ENCODE peak calls at places on chromosomes 4 and X, in six cellular contexts. E, N, T, W, P and K are unnamed samples.

GRCh38 chr4:6532658-6533057 is 42.3 kb upstream of the MAN2B2 start:
- DNase-seq in E (no peak), N (no peak), T (no peak), W (no peak), P (no peak), K (no peak)

GRCh38 chrX:137032378-137032694 is 1.5 kb downstream of the GPR101 start:
- DNase-seq in E (no peak), N (no peak), T (no peak), W (no peak), P (no peak), K (no peak)

GRCh38 chrX:46328133-46328532 is 217.1 kb downstream of the ZNF674 start:
- DNase-seq in E (no peak), N (no peak), T (no peak), W (no peak), P (no peak), K (no peak)

GRCh38 chrX:54560411-54560810 is 30.4 kb downstream of the GNL3L start:
- DNase-seq in E (no peak), N (peak), T (no peak), W (no peak), P (no peak), K (no peak)

GRCh38 chrX:46203115-46203514 is 342.1 kb downstream of the ZNF674 start:
- DNase-seq in E (no peak), N (no peak), T (no peak), W (no peak), P (no peak), K (no peak)

GRCh38 chrX:100819534-100819836 is 706 bp upstream of the CSTF2 start:
- DNase-seq in E (no peak), N (no peak), T (no peak), W (no peak), P (no peak), K (peak)

GRCh38 chr4:156778606-156779005 is 193.0 kb downstream of the PDGFC start:
- DNase-seq in E (no peak), N (no peak), T (peak), W (no peak), P (no peak), K (no peak)

GRCh38 chr4:113979157-113979972 is at the start of gene ARSJ:
- DNase-seq in E (peak), N (peak), T (peak), W (no peak), P (no peak), K (no peak)

GRCh38 chrX:134144231-134144630 is 92.8 kb upstream of the CCDC160 start:
- DNase-seq in E (no peak), N (no peak), T (no peak), W (no peak), P (no peak), K (no peak)

GRCh38 chr4:100933628-100934027 is 413.7 kb downstream of the PPP3CA start:
- DNase-seq in E (no peak), N (peak), T (peak), W (no peak), P (no peak), K (no peak)

GRCh38 chr4:6885953-6886557 is 23.6 kb upstream of the TBC1D14 start:
- DNase-seq in E (no peak), N (peak), T (peak), W (no peak), P (no peak), K (no peak)

GRCh38 chr4:153765836-153766235 is 6.0 kb upstream of the RNF175 start:
- DNase-seq in E (no peak), N (no peak), T (no peak), W (no peak), P (no peak), K (no peak)

GRCh38 chrX:130110379-130111219 is at the start of gene ELF4:
- DNase-seq in E (peak), N (no peak), T (no peak), W (peak), P (peak), K (peak)

GRCh38 chr4:142282870-142283431 is 563.1 kb downstream of the INPP4B start:
- DNase-seq in E (no peak), N (no peak), T (no peak), W (no peak), P (no peak), K (peak)

GRCh38 chr4:17168571-17168970 is 270.1 kb upstream of the LDB2 start:
- DNase-seq in E (no peak), N (peak), T (peak), W (no peak), P (no peak), K (no peak)

GRCh38 chrX:15194136-15194535 is 75.7 kb downstream of the ASB9 start:
- DNase-seq in E (no peak), N (no peak), T (peak), W (no peak), P (no peak), K (no peak)

GRCh38 chrX:47743504-47743903 is 84.5 kb upstream of the UXT start:
- DNase-seq in E (no peak), N (peak), T (peak), W (no peak), P (no peak), K (no peak)

GRCh38 chr4:52641853-52642563 is 17.1 kb downstream of the USP46 start:
- DNase-seq in E (no peak), N (peak), T (no peak), W (no peak), P (no peak), K (no peak)

GRCh38 chr4:20433101-20433705 is 181.5 kb downstream of the SLIT2 start:
- DNase-seq in E (no peak), N (no peak), T (no peak), W (no peak), P (no peak), K (no peak)

GRCh38 chr4:74327751-74328150 is 19.5 kb downstream of the EPGN start:
- DNase-seq in E (no peak), N (no peak), T (no peak), W (no peak), P (no peak), K (no peak)

GRCh38 chrX:28843817-28844216 is 256.6 kb downstream of the IL1RAPL1 start:
- DNase-seq in E (no peak), N (no peak), T (no peak), W (no peak), P (no peak), K (no peak)

GRCh38 chr4:16687011-16687410 is 211.4 kb downstream of the LDB2 start:
- DNase-seq in E (no peak), N (no peak), T (no peak), W (no peak), P (no peak), K (no peak)

GRCh38 chr4:27692098-27692679 is 831.5 kb downstream of the STIM2 start:
- DNase-seq in E (no peak), N (peak), T (no peak), W (no peak), P (no peak), K (no peak)

GRCh38 chr4:130432289-130432688 is 1336.3 kb downstream of the C4orf33 start:
- DNase-seq in E (no peak), N (no peak), T (no peak), W (no peak), P (no peak), K (no peak)

GRCh38 chr4:20603671-20604313 is 96.5 kb upstream of the PACRGL start:
- DNase-seq in E (no peak), N (peak), T (peak), W (no peak), P (no peak), K (no peak)

GRCh38 chr4:86720508-86721068 is 126.5 kb downstream of the PTPN13 start:
- DNase-seq in E (no peak), N (peak), T (no peak), W (no peak), P (no peak), K (no peak)

GRCh38 chrX:18714910-18715309 is 7.5 kb downstream of the PPEF1 start:
- DNase-seq in E (no peak), N (no peak), T (no peak), W (no peak), P (no peak), K (no peak)

GRCh38 chr4:7959066-7959465 is 19.4 kb upstream of the AFAP1 start:
- DNase-seq in E (no peak), N (no peak), T (no peak), W (no peak), P (no peak), K (no peak)

GRCh38 chrX:8090482-8090881 is 80.6 kb downstream of the VCX2 start:
- DNase-seq in E (no peak), N (no peak), T (no peak), W (no peak), P (no peak), K (no peak)

GRCh38 chr4:112266823-112267222 is 18.9 kb downstream of the TIFA start:
- DNase-seq in E (no peak), N (no peak), T (no peak), W (no peak), P (no peak), K (no peak)

GRCh38 chr4:165096776-165097175 is 15.9 kb downstream of the TMEM192 start:
- DNase-seq in E (no peak), N (peak), T (peak), W (no peak), P (no peak), K (no peak)

GRCh38 chr4:31349907-31350306 is 629.7 kb downstream of the PCDH7 start:
- DNase-seq in E (no peak), N (no peak), T (no peak), W (no peak), P (no peak), K (no peak)

GRCh38 chr4:112978691-112979472 is 70.6 kb upstream of the ANK2 start:
- DNase-seq in E (no peak), N (peak), T (no peak), W (no peak), P (no peak), K (no peak)

GRCh38 chr4:154720123-154720522 is 23.7 kb upstream of the LRAT start:
- DNase-seq in E (no peak), N (no peak), T (no peak), W (no peak), P (no peak), K (no peak)

GRCh38 chrX:46381630-46382029 is 163.6 kb downstream of the ZNF674 start:
- DNase-seq in E (no peak), N (peak), T (no peak), W (no peak), P (peak), K (peak)

GRCh38 chr4:26061248-26061986 is 147.4 kb downstream of the SMIM20 start:
- DNase-seq in E (no peak), N (peak), T (no peak), W (no peak), P (no peak), K (no peak)